ENCODE peak calls at places on chromosomes 11 and 22, in four cellular contexts. B is IMR-90; U is naive thymus-derived CD4-positive, alpha-beta T cell; T is body of pancreas. K is an unnamed sample. For H3K27me3, the result is how much of the 10 kb centered on the place peaks cover.

GRCh38 chr11:33701831-33702230 is 1.2 kb upstream of the C11orf91 start:
- DNase-seq in B (peak), U (no peak), T (peak), K (no peak)

GRCh38 chr22:38696606-38697005 is 4.1 kb downstream of the JOSD1 start:
- DNase-seq in B (peak), U (no peak), T (no peak), K (no peak)

GRCh38 chr11:1387961-1388762 is 1.6 kb upstream of the BRSK2 start:
- DNase-seq in B (no peak), U (no peak), T (peak), K (no peak)

GRCh38 chr11:132200303-132200936 is 830.0 kb downstream of the NTM start:
- DNase-seq in B (no peak), U (no peak), T (no peak), K (no peak)

GRCh38 chr11:45583981-45584380 is 81.4 kb downstream of the CHST1 start:
- DNase-seq in B (no peak), U (no peak), T (no peak), K (no peak)

GRCh38 chr11:71996946-71997345 is 1.8 kb upstream of the IL18BP start:
- DNase-seq in B (no peak), U (no peak), T (no peak), K (no peak)

GRCh38 chr11:95435628-95436353 is 204.8 kb upstream of the SESN3 start:
- DNase-seq in B (no peak), U (no peak), T (no peak), K (no peak)

GRCh38 chr11:63574856-63575602 is 11.8 kb upstream of the PLAAT2 start:
- DNase-seq in B (peak), U (no peak), T (no peak), K (peak)

GRCh38 chr22:38694945-38695344 is 5.8 kb downstream of the JOSD1 start:
- DNase-seq in B (no peak), U (no peak), T (no peak), K (no peak)

GRCh38 chr11:121408830-121409229 is 43.3 kb upstream of the SORL1 start:
- DNase-seq in B (no peak), U (no peak), T (no peak), K (no peak)

GRCh38 chr22:49512471-49512870 is 315.2 kb downstream of the BRD1 start:
- DNase-seq in B (no peak), U (no peak), T (no peak), K (no peak)

GRCh38 chr11:122851366-122852011 is 13.2 kb downstream of the CRTAM start:
- DNase-seq in B (no peak), U (peak), T (no peak), K (no peak)

GRCh38 chr11:77557553-77557952 is 32.2 kb upstream of the AQP11 start:
- DNase-seq in B (peak), U (no peak), T (no peak), K (peak)

GRCh38 chr11:83063073-83063754 is 8.5 kb downstream of the RAB30 start:
- DNase-seq in B (peak), U (peak), T (no peak), K (no peak)

GRCh38 chr11:101974771-101975170 is 58.4 kb upstream of the ANGPTL5 start:
- DNase-seq in B (no peak), U (no peak), T (no peak), K (no peak)

GRCh38 chr11:104876838-104877500 is 21.3 kb downstream of the CASP12 start:
- DNase-seq in B (no peak), U (peak), T (no peak), K (no peak)

GRCh38 chr11:67287355-67288197 is 1.5 kb upstream of the ANKRD13D start:
- DNase-seq in B (no peak), U (peak), T (no peak), K (no peak)

GRCh38 chr11:9016916-9017642 is 13.3 kb upstream of the NRIP3 start:
- DNase-seq in B (peak), U (no peak), T (no peak), K (no peak)

GRCh38 chr11:11916981-11917399 is 75.2 kb downstream of the USP47 start:
- DNase-seq in B (peak), U (no peak), T (no peak), K (no peak)

GRCh38 chr11:78019808-78020207 is 3.3 kb downstream of the KCTD14 start:
- DNase-seq in B (peak), U (no peak), T (no peak), K (no peak)

GRCh38 chr11:64028398-64029115 is 7.2 kb upstream of the FLRT1 start:
- DNase-seq in B (no peak), U (no peak), T (no peak), K (no peak)

GRCh38 chr11:96241351-96241841 is 101.6 kb downstream of the MAML2 start:
- DNase-seq in B (no peak), U (no peak), T (no peak), K (peak)

GRCh38 chr11:36729765-36730164 is 131.7 kb upstream of the RAG2 start:
- DNase-seq in B (no peak), U (no peak), T (no peak), K (no peak)

GRCh38 chr11:121535122-121535796 is 82.5 kb upstream of the SORL1-AS1 start:
- DNase-seq in B (peak), U (no peak), T (no peak), K (no peak)

GRCh38 chr11:131378931-131379330 is 8.5 kb downstream of the NTM start:
- DNase-seq in B (no peak), U (no peak), T (no peak), K (no peak)

GRCh38 chr11:113457784-113458183 is 17.4 kb downstream of the DRD2 start:
- DNase-seq in B (no peak), U (no peak), T (no peak), K (peak)

GRCh38 chr11:65078151-65078550 is 5.7 kb downstream of the CDCA5 start:
- DNase-seq in B (peak), U (peak), T (peak), K (peak)

GRCh38 chr11:79440451-79441158 is at the start of gene TENM4:
- DNase-seq in B (peak), U (no peak), T (peak), K (peak)

GRCh38 chr11:61827573-61828378 is at the start of gene FADS2:
- DNase-seq in B (peak), U (peak), T (peak), K (peak)

GRCh38 chr11:61828629-61829407 is 718 bp downstream of the FADS2 start:
- DNase-seq in B (no peak), U (peak), T (peak), K (peak)

GRCh38 chr11:61830318-61831105 is 2.4 kb downstream of the FADS2 start:
- DNase-seq in B (peak), U (no peak), T (no peak), K (no peak)

GRCh38 chr11:61828379-61828628 is 204 bp downstream of the FADS2 start:
- DNase-seq in B (no peak), U (no peak), T (no peak), K (no peak)

DNA sequence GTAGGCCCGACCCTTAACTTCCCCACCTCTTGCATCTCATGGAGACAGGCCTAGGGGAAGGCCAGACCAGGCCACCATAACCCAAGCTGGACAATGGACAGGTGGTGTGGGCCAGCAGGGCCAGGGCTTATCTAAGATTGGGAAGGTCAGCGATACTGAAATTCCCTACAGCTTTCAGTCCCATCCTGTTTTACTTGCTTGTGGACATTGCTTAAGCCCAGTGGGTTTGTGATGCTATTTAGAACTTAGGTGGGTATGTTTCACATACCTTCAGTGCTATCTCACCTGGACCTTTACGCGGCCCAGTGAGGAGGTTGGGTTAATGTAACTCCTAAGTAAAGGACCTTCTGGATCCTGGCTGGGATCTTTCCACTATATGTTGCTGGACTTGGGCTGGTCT is 1.7 kb downstream of the FADS2 start:
- DNase-seq in B (no peak), U (no peak), T (no peak), K (no peak)
- H3K4me3 ChIP-seq in B (no peak), U (no peak), T (no peak), K (no peak)

GRCh38 chr22:23067023-23067650 is 3.2 kb upstream of the GNAZ start:
- DNase-seq in B (no peak), U (no peak), T (peak), K (no peak)
- H3K27me3 ChIP-seq in B (under half), U (under half), T (under half), K (under half)

GRCh38 chr22:27349456-27349855 is 452.1 kb downstream of the MN1 start:
- DNase-seq in B (peak), U (no peak), T (no peak), K (no peak)
- H3K4me3 ChIP-seq in B (no peak), U (no peak), T (no peak), K (no peak)

GRCh38 chr11:111388431-111388830 is 9.4 kb upstream of the POU2AF1 start:
- DNase-seq in B (no peak), U (no peak), T (no peak), K (no peak)
- H3K27me3 ChIP-seq in B (under half), U (under half), T (under half), K (under half)

GRCh38 chr11:119319702-119320592 is 3.0 kb upstream of the MCAM start:
- DNase-seq in B (no peak), U (no peak), T (no peak), K (no peak)

GRCh38 chr11:119316729-119317591 is at the start of gene MCAM:
- DNase-seq in B (peak), U (no peak), T (peak), K (no peak)

GRCh38 chr11:119319136-119319701 is 2.3 kb upstream of the MCAM start:
- DNase-seq in B (no peak), U (no peak), T (no peak), K (no peak)

GRCh38 chr11:119317592-119318239 is 786 bp upstream of the MCAM start:
- DNase-seq in B (no peak), U (no peak), T (no peak), K (no peak)

GRCh38 chr11:119318240-119319135 is 1.6 kb upstream of the MCAM start:
- DNase-seq in B (peak), U (no peak), T (peak), K (no peak)
- H3K4me3 ChIP-seq in B (no peak), U (no peak), T (no peak), K (no peak)

GRCh38 chr11:27701262-27702105 is 1.2 kb upstream of the BDNF start:
- DNase-seq in B (peak), U (no peak), T (peak), K (peak)
- H3K27me3 ChIP-seq in B (under half), U (under half), T (under half), K (under half)

K was measured in colonic mucosa.